ENCODE peak calls at places on chromosomes 3 and 15, in nine cellular contexts. F is fibroblast of pulmonary artery; N is heart left ventricle; X is IMR-90; O is lung; L is breast epithelium; D is HFFc6; I is CD4-positive, alpha-beta T cell; T is GM20000. M is an unnamed sample.

GRCh38 chr15:61226313-61227250 is 2.5 kb downstream of the RORA start:
- DNase-seq in F (no peak), N (no peak), X (peak; percentile 6), O (no peak), L (no peak), D (no peak), I (no peak), T (no peak), M (no peak)

GRCh38 chr3:59126436-59126835 is 76.6 kb upstream of the CFAP20DC start:
- DNase-seq in F (no peak), N (no peak), X (no peak), O (no peak), L (no peak), D (no peak), I (no peak), T (no peak), M (no peak)

GRCh38 chr15:88255496-88256171 is 905 bp downstream of the NTRK3 start:
- DNase-seq in F (peak; percentile 45), N (no peak), X (peak; percentile 20), O (no peak), L (no peak), D (no peak), I (no peak), T (peak; percentile 45), M (peak; percentile 8)

GRCh38 chr3:49606427-49606826 is 52.1 kb downstream of the BSN start:
- DNase-seq in F (no peak), N (no peak), X (no peak), O (no peak), L (no peak), D (no peak), I (no peak), T (no peak), M (no peak)

GRCh38 chr3:122247825-122248185 is 64.3 kb downstream of the CASR start:
- DNase-seq in F (no peak), N (no peak), X (peak; percentile 13), O (no peak), L (no peak), D (peak; percentile 11), I (no peak), T (no peak), M (peak; percentile 6)

GRCh38 chr3:105140899-105141367 is 225.8 kb upstream of the ALCAM start:
- DNase-seq in F (peak; percentile 6), N (no peak), X (peak; percentile 1), O (no peak), L (no peak), D (no peak), I (no peak), T (no peak), M (peak; percentile 13)

GRCh38 chr3:55468251-55468650 is 18.9 kb downstream of the WNT5A start:
- DNase-seq in F (no peak), N (no peak), X (peak; percentile 81), O (no peak), L (no peak), D (peak; percentile 80), I (no peak), T (no peak), M (peak; percentile 39)

GRCh38 chr3:171328419-171329082 is 131.7 kb downstream of the TNIK start:
- DNase-seq in F (peak; percentile 50), N (no peak), X (no peak), O (peak; percentile 32), L (no peak), D (no peak), I (peak; percentile 22), T (no peak), M (peak; percentile 30)

GRCh38 chr15:66698318-66698961 is 3.6 kb upstream of the SMAD6 start:
- DNase-seq in F (peak; percentile 82), N (peak; percentile 80), X (peak; percentile 56), O (peak; percentile 67), L (peak; percentile 72), D (peak; percentile 57), I (no peak), T (no peak), M (peak; percentile 60)

GRCh38 chr3:72482589-72483249 is 365.5 kb downstream of the SHQ1 start:
- DNase-seq in F (peak; percentile 78), N (peak; percentile 80), X (peak; percentile 74), O (peak; percentile 73), L (peak; percentile 62), D (peak; percentile 32), I (peak; percentile 59), T (peak; percentile 62), M (peak; percentile 91)

GRCh38 chr15:64014995-64015394 is 31.3 kb downstream of the DAPK2 start:
- DNase-seq in F (no peak), N (peak; percentile 64), X (no peak), O (no peak), L (no peak), D (no peak), I (no peak), T (no peak), M (no peak)

GRCh38 chr15:64112904-64113303 is 17.1 kb downstream of the SNX1 start:
- DNase-seq in F (peak; percentile 81), N (no peak), X (peak; percentile 52), O (no peak), L (no peak), D (peak; percentile 19), I (no peak), T (no peak), M (peak; percentile 52)

GRCh38 chr15:51094606-51095569 is at the start of gene TNFAIP8L3:
- DNase-seq in F (peak; percentile 56), N (peak; percentile 25), X (no peak), O (peak; percentile 32), L (no peak), D (no peak), I (no peak), T (peak; percentile 58), M (no peak)

GRCh38 chr3:47896736-47897135 is 93.8 kb downstream of the DHX30 start:
- DNase-seq in F (no peak), N (no peak), X (no peak), O (no peak), L (no peak), D (no peak), I (no peak), T (no peak), M (no peak)

DNA sequence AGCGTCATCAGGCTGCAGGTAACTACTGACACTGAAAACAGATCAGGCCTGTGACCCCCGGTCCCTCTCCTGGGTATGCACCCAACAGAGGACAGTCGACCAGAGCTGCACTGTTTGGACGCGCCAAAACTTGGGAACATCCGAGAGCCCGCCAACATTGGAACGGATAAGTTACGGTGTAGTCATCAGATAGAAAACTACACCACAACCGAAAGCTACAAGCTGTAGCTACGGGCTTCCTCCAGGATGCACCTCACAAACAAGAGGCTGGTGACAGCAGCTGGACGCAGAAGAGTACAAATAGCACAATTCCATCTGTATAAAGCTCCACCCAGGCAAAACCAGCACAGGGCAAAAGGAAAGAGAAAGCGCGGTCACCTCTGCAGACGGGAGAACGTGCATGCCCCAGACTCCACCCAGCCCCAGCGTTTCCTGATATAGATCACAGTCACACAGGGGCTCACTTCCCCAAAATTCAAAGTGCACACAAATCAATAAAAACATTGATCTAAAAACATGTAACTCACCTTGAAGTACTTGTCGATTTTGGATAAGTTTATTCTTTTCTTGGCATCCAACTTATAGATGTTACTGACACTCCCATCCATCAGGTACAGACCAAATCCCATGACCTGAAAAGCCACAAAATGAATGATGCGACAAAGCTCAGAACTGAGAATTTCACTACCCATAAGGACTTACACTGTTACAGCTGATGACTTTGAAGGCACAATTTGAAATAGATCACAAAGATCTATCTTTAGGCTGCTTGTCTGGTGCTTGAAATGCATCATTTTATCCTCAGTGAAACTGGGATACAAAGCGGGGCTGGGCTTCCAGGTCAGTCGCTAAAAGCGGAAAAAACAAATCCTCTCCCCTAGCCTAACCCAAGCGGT is 43.3 kb downstream of the CYFIP1 start:
- DNase-seq in F (no peak), N (no peak), X (no peak), O (no peak), L (no peak), D (no peak), I (no peak), T (peak; percentile 87), M (no peak)
- TF ChIP-seq CTCF in F (no peak), N (no peak), X (no peak), O (no peak), L (no peak), D (no peak), I (no peak), T (no peak), M (no peak)

GRCh38 chr3:133915685-133916639 is 20.3 kb upstream of the RAB6B start:
- DNase-seq in F (peak; percentile 23), N (no peak), X (no peak), O (no peak), L (no peak), D (no peak), I (no peak), T (no peak), M (no peak)

GRCh38 chr3:133905376-133905775 is 9.7 kb upstream of the RAB6B start:
- DNase-seq in F (no peak), N (no peak), X (no peak), O (no peak), L (no peak), D (no peak), I (no peak), T (no peak), M (no peak)

GRCh38 chr3:133914839-133915600 is 19.3 kb upstream of the RAB6B start:
- DNase-seq in F (no peak), N (no peak), X (no peak), O (no peak), L (no peak), D (no peak), I (no peak), T (no peak), M (no peak)

DNA sequence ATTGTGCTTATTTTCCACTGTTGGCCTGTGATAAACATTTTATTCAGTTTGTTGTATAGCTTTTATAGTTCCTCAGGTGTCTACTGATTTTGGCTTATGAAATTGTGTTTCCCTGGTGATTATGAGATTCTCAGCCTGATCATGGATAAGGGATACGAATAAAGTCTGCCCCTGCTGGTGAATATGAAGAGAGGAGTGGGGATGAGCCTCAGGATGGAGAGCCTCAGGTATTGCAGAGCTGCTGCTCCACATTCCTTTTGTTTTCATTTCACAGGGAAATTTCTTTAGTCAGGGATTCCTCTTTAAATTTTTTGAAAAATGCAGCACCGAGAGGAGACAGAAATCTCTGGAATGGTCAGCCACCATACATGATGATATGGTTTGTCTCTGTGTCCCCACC is 14.7 kb upstream of the RAB6B start:
- DNase-seq in F (no peak), N (no peak), X (no peak), O (no peak), L (no peak), D (no peak), I (no peak), T (no peak), M (no peak)
- TF ChIP-seq CTCF in F (peak; percentile 28), N (no peak), X (no peak), O (no peak), L (no peak), D (peak; percentile 51), I (no peak), T (no peak), M (peak; percentile 21)

GRCh38 chr15:95259513-95259912 is 1028.2 kb downstream of the MCTP2 start:
- DNase-seq in F (peak; percentile 89), N (peak; percentile 64), X (peak; percentile 83), O (peak; percentile 65), L (no peak), D (peak; percentile 69), I (peak; percentile 25), T (peak; percentile 38), M (peak; percentile 81)
- TF ChIP-seq CTCF in F (peak; percentile 82), N (peak; percentile 80), X (peak; percentile 86), O (peak; percentile 62), L (peak; percentile 72), D (peak; percentile 97), I (peak; percentile 74), T (peak; percentile 28), M (peak; percentile 85)

DNA sequence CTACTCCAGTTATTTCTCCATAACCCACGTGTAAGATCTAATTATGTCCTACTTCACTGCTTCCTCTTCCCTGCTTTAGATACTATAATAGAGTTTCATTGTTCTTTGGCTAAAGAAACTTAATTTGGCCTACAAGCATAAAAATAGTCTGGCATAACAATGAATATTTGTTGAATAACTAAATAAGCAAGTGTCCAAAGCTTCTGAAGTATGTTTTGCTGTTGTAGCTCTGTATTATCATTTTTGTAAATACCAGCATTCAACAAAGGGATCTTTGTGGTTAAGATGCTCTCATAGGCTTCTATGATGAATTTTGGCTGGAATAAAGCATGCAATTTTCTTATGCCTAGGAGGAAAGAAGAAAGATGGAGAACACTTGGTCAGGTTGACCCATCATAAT is 466.0 kb upstream of the TGFBR2 start:
- DNase-seq in F (no peak), N (no peak), X (no peak), O (no peak), L (no peak), D (no peak), I (no peak), T (no peak), M (no peak)
- TF ChIP-seq CTCF in F (no peak), N (no peak), X (no peak), O (no peak), L (no peak), D (no peak), I (no peak), T (no peak), M (no peak)